ENCODE peak calls at places on chromosomes 1 and 21, in four cellular contexts. E is RWPE1; R is effector CD4-positive, alpha-beta T cell; F is hepatic stellate cell. X is an unnamed sample.

GRCh38 chr1:13517193-13517812 is 3.5 kb upstream of the LRRC38 start:
- DNase-seq in E (no peak), F (no peak), R (no peak), X (no peak)

GRCh38 chr1:41396084-41396483 is 34.9 kb downstream of the FOXO6 start:
- DNase-seq in R (no peak), E (no peak), F (no peak), X (no peak)

GRCh38 chr1:157478030-157478429 is 74.3 kb downstream of the FCRL5 start:
- DNase-seq in R (no peak), E (no peak), F (no peak), X (no peak)

GRCh38 chr21:20259035-20259867 is 739.0 kb upstream of the NCAM2 start:
- DNase-seq in E (no peak), R (no peak), F (no peak), X (no peak)

GRCh38 chr1:223727541-223727940 is 15.2 kb downstream of the CAPN2 start:
- DNase-seq in F (no peak), E (no peak), R (no peak), X (no peak)

GRCh38 chr1:168613689-168614655 is 37.6 kb downstream of the XCL1 start:
- DNase-seq in E (no peak), F (no peak), R (no peak), X (no peak)

GRCh38 chr1:92480200-92480812 is 6.4 kb downstream of the GFI1 start:
- DNase-seq in E (no peak), F (no peak), R (no peak), X (peak; percentile 90)

GRCh38 chr1:202154766-202155477 is 5.5 kb downstream of the PTPN7 start:
- DNase-seq in R (no peak), F (peak; percentile 59), E (no peak), X (no peak)

GRCh38 chr1:112436384-112437156 is 40.6 kb downstream of the CTTNBP2NL start:
- DNase-seq in E (no peak), R (no peak), F (no peak), X (no peak)

GRCh38 chr1:17611991-17612390 is 72.5 kb downstream of the ARHGEF10L start:
- DNase-seq in E (no peak), F (peak; percentile 71), R (no peak), X (no peak)

GRCh38 chr21:19853709-19854575 is 1144.3 kb upstream of the NCAM2 start:
- DNase-seq in F (no peak), R (no peak), E (no peak), X (peak; percentile 59)

GRCh38 chr1:31934251-31934650 is 3.9 kb downstream of the PTP4A2 start:
- DNase-seq in F (no peak), E (no peak), R (no peak), X (no peak)

GRCh38 chr1:187037973-187038553 is 209.3 kb downstream of the PLA2G4A start:
- DNase-seq in E (no peak), R (no peak), F (no peak), X (no peak)

GRCh38 chr1:201461193-201461657 is 7.8 kb downstream of the PHLDA3 start:
- DNase-seq in E (peak; percentile 93), F (peak; percentile 77), R (no peak), X (no peak)

GRCh38 chr1:84353665-84354064 is 44.6 kb upstream of the DNASE2B start:
- DNase-seq in F (no peak), R (no peak), E (no peak), X (no peak)

GRCh38 chr1:8816831-8817412 is 518 bp downstream of the RERE start:
- DNase-seq in F (no peak), E (no peak), R (peak; percentile 6), X (no peak)

GRCh38 chr1:156767879-156768608 is 709 bp downstream of the PRCC start:
- DNase-seq in R (peak; percentile 36), F (no peak), E (no peak), X (no peak)

GRCh38 chr1:15328785-15329480 is 80.8 kb upstream of the EFHD2 start:
- DNase-seq in E (no peak), F (peak; percentile 81), R (no peak), X (no peak)

GRCh38 chr1:228164561-228165371 is 838 bp upstream of the IBA57 start:
- DNase-seq in E (no peak), R (no peak), F (no peak), X (no peak)

X was measured in chondrocyte.